ENCODE peak calls at places on chromosomes 1 and 21, in seven cellular contexts. One of them, this sample, is unnamed.

GRCh38 chr21:38459490-38459889 is 38.8 kb downstream of the ERG start:
- DNase-seq in A549: no peak
- DNase-seq in IMR-90: no peak
- DNase-seq in neural progenitor cell: no peak
- DNase-seq in adrenal gland: no peak
- DNase-seq in endodermal cell: no peak
- DNase-seq in right lobe of liver: no peak
- DNase-seq in this sample: no peak

GRCh38 chr1:8643542-8644536 is 173.6 kb downstream of the RERE start:
- DNase-seq in adrenal gland: no peak
- DNase-seq in endodermal cell: no peak
- DNase-seq in IMR-90: no peak
- DNase-seq in neural progenitor cell: no peak
- DNase-seq in A549: no peak
- DNase-seq in right lobe of liver: peak; percentile 62
- DNase-seq in this sample: no peak

GRCh38 chr1:10762153-10762523 is 34.3 kb downstream of the CASZ1 start:
- DNase-seq in adrenal gland: no peak
- DNase-seq in A549: no peak
- DNase-seq in IMR-90: no peak
- DNase-seq in neural progenitor cell: no peak
- DNase-seq in right lobe of liver: no peak
- DNase-seq in endodermal cell: no peak
- DNase-seq in this sample: no peak

GRCh38 chr21:39121600-39122355 is 61.5 kb downstream of the PSMG1 start:
- DNase-seq in adrenal gland: no peak
- DNase-seq in IMR-90: no peak
- DNase-seq in right lobe of liver: no peak
- DNase-seq in A549: no peak
- DNase-seq in neural progenitor cell: no peak
- DNase-seq in endodermal cell: no peak
- DNase-seq in this sample: no peak

GRCh38 chr21:28111151-28111619 is 881.5 kb downstream of the LTN1 start:
- DNase-seq in IMR-90: peak; percentile 92
- DNase-seq in endodermal cell: no peak
- DNase-seq in adrenal gland: peak; percentile 49
- DNase-seq in A549: no peak
- DNase-seq in neural progenitor cell: no peak
- DNase-seq in right lobe of liver: no peak
- DNase-seq in this sample: peak; percentile 95

GRCh38 chr1:232142403-232143314 is 487.3 kb downstream of the SIPA1L2 start:
- DNase-seq in right lobe of liver: no peak
- DNase-seq in A549: peak; percentile 82
- DNase-seq in adrenal gland: peak; percentile 78
- DNase-seq in neural progenitor cell: no peak
- DNase-seq in endodermal cell: peak; percentile 53
- DNase-seq in IMR-90: peak; percentile 82
- DNase-seq in this sample: peak; percentile 27

GRCh38 chr1:228906461-228906860 is 171.2 kb downstream of the RHOU start:
- DNase-seq in neural progenitor cell: no peak
- DNase-seq in adrenal gland: no peak
- DNase-seq in right lobe of liver: no peak
- DNase-seq in endodermal cell: no peak
- DNase-seq in IMR-90: no peak
- DNase-seq in A549: no peak
- DNase-seq in this sample: no peak

GRCh38 chr1:238950786-238951185 is 435.6 kb upstream of the CHRM3 start:
- DNase-seq in right lobe of liver: no peak
- DNase-seq in IMR-90: no peak
- DNase-seq in A549: no peak
- DNase-seq in adrenal gland: no peak
- DNase-seq in neural progenitor cell: no peak
- DNase-seq in endodermal cell: no peak
- DNase-seq in this sample: no peak

GRCh38 chr1:231993968-231994455 is 367.4 kb downstream of the DISC1 start:
- DNase-seq in neural progenitor cell: no peak
- DNase-seq in IMR-90: no peak
- DNase-seq in right lobe of liver: no peak
- DNase-seq in A549: no peak
- DNase-seq in adrenal gland: no peak
- DNase-seq in endodermal cell: no peak
- DNase-seq in this sample: no peak

GRCh38 chr1:91015794-91016550 is 5.9 kb downstream of the ZNF644 start:
- DNase-seq in right lobe of liver: no peak
- DNase-seq in neural progenitor cell: no peak
- DNase-seq in A549: peak; percentile 73
- DNase-seq in IMR-90: peak; percentile 42
- DNase-seq in endodermal cell: no peak
- DNase-seq in adrenal gland: no peak
- DNase-seq in this sample: no peak

GRCh38 chr1:63189677-63190076 is 132.7 kb upstream of the FOXD3 start:
- DNase-seq in right lobe of liver: no peak
- DNase-seq in endodermal cell: peak; percentile 89
- DNase-seq in A549: peak; percentile 16
- DNase-seq in adrenal gland: no peak
- DNase-seq in neural progenitor cell: peak; percentile 36
- DNase-seq in IMR-90: no peak
- DNase-seq in this sample: no peak

GRCh38 chr1:24928631-24929090 is 1.4 kb downstream of the RUNX3 start:
- DNase-seq in adrenal gland: no peak
- DNase-seq in neural progenitor cell: peak; percentile 66
- DNase-seq in IMR-90: no peak
- DNase-seq in A549: no peak
- DNase-seq in endodermal cell: peak; percentile 79
- DNase-seq in right lobe of liver: no peak
- DNase-seq in this sample: no peak

GRCh38 chr1:111833334-111833733 is 77.6 kb downstream of the DDX20 start:
- DNase-seq in A549: no peak
- DNase-seq in IMR-90: peak; percentile 13
- DNase-seq in endodermal cell: peak; percentile 66
- DNase-seq in right lobe of liver: no peak
- DNase-seq in neural progenitor cell: peak; percentile 61
- DNase-seq in adrenal gland: no peak
- DNase-seq in this sample: no peak

GRCh38 chr1:244154882-244155531 is 103.9 kb downstream of the ZBTB18 start:
- DNase-seq in IMR-90: no peak
- DNase-seq in A549: no peak
- DNase-seq in neural progenitor cell: peak; percentile 69
- DNase-seq in endodermal cell: no peak
- DNase-seq in right lobe of liver: peak; percentile 55
- DNase-seq in adrenal gland: no peak
- DNase-seq in this sample: no peak

GRCh38 chr21:46221664-46222435 is 6.7 kb downstream of the LSS start:
- DNase-seq in A549: no peak
- DNase-seq in neural progenitor cell: no peak
- DNase-seq in right lobe of liver: no peak
- DNase-seq in endodermal cell: no peak
- DNase-seq in IMR-90: no peak
- DNase-seq in adrenal gland: no peak
- DNase-seq in this sample: no peak

DNA sequence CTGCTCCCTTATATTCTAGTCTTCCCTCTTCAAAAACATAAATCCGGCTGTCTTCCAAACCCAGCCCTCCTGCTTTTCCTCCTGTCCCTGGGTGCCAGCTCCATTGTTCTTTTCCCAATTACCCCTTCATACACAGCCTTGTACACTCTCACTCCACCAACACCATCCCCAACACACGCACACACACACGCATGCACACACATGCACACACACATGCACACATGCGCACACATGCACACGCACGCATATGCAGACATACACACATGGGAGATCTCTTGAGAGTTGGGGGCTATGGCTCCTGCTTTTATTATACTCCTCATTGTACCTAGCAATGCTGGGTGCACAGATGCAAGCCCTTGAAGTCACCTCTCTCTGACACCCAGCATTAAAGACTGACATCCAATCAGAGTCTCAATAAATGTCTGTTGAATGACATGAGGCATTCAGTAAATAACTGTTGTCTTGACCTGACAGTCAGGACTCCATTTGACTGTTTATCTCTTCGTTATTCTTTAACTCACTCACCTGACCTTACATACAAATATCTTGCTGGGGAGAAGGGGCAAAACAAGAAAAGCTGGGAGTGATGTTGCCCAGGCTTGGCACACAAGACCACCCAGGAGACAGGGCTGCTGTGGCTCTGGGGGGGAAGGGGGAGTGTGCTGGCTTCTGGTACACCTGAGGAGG is 16.0 kb downstream of the ABCA4 start:
- DNase-seq in right lobe of liver: no peak
- DNase-seq in endodermal cell: peak; percentile 37
- DNase-seq in adrenal gland: no peak
- DNase-seq in neural progenitor cell: no peak
- DNase-seq in IMR-90: no peak
- DNase-seq in A549: no peak
- DNase-seq in this sample: no peak
- H3K4me3 ChIP-seq in right lobe of liver: no peak overlapping the region
- H3K4me3 ChIP-seq in endodermal cell: no peak overlapping the region
- H3K4me3 ChIP-seq in adrenal gland: no peak overlapping the region
- H3K4me3 ChIP-seq in neural progenitor cell: no peak overlapping the region
- H3K4me3 ChIP-seq in IMR-90: no peak overlapping the region
- H3K4me3 ChIP-seq in A549: no peak overlapping the region
- H3K4me3 ChIP-seq in this sample: no peak overlapping the region

GRCh38 chr1:39652534-39652933 is 13.1 kb upstream of the HEYL start:
- DNase-seq in IMR-90: no peak
- DNase-seq in neural progenitor cell: no peak
- DNase-seq in adrenal gland: no peak
- DNase-seq in right lobe of liver: no peak
- DNase-seq in A549: no peak
- DNase-seq in endodermal cell: no peak
- DNase-seq in this sample: no peak

GRCh38 chr1:39654291-39654690 is 14.8 kb upstream of the HEYL start:
- DNase-seq in endodermal cell: no peak
- DNase-seq in A549: no peak
- DNase-seq in right lobe of liver: no peak
- DNase-seq in adrenal gland: no peak
- DNase-seq in IMR-90: peak; percentile 16
- DNase-seq in neural progenitor cell: no peak
- DNase-seq in this sample: no peak

GRCh38 chr1:39653546-39654031 is 14.1 kb upstream of the HEYL start:
- DNase-seq in adrenal gland: peak; percentile 80
- DNase-seq in neural progenitor cell: peak; percentile 80
- DNase-seq in A549: peak; percentile 75
- DNase-seq in IMR-90: peak; percentile 78
- DNase-seq in right lobe of liver: no peak
- DNase-seq in endodermal cell: peak; percentile 90
- DNase-seq in this sample: peak; percentile 58

GRCh38 chr1:39650431-39650830 is 11.0 kb upstream of the HEYL start:
- DNase-seq in right lobe of liver: no peak
- DNase-seq in adrenal gland: no peak
- DNase-seq in A549: no peak
- DNase-seq in endodermal cell: no peak
- DNase-seq in neural progenitor cell: no peak
- DNase-seq in IMR-90: no peak
- DNase-seq in this sample: no peak

GRCh38 chr1:39652105-39652504 is 12.7 kb upstream of the HEYL start:
- DNase-seq in endodermal cell: no peak
- DNase-seq in right lobe of liver: no peak
- DNase-seq in IMR-90: no peak
- DNase-seq in A549: no peak
- DNase-seq in adrenal gland: no peak
- DNase-seq in neural progenitor cell: no peak
- DNase-seq in this sample: no peak
- H3K27ac ChIP-seq in endodermal cell: no peak overlapping the region
- H3K27ac ChIP-seq in right lobe of liver: no peak overlapping the region
- H3K27ac ChIP-seq in IMR-90: no peak overlapping the region
- H3K27ac ChIP-seq in A549: no peak overlapping the region
- H3K27ac ChIP-seq in adrenal gland: peak overlapping the region; percentile 87
- H3K27ac ChIP-seq in neural progenitor cell: no peak overlapping the region
- H3K27ac ChIP-seq in this sample: no peak overlapping the region

DNA sequence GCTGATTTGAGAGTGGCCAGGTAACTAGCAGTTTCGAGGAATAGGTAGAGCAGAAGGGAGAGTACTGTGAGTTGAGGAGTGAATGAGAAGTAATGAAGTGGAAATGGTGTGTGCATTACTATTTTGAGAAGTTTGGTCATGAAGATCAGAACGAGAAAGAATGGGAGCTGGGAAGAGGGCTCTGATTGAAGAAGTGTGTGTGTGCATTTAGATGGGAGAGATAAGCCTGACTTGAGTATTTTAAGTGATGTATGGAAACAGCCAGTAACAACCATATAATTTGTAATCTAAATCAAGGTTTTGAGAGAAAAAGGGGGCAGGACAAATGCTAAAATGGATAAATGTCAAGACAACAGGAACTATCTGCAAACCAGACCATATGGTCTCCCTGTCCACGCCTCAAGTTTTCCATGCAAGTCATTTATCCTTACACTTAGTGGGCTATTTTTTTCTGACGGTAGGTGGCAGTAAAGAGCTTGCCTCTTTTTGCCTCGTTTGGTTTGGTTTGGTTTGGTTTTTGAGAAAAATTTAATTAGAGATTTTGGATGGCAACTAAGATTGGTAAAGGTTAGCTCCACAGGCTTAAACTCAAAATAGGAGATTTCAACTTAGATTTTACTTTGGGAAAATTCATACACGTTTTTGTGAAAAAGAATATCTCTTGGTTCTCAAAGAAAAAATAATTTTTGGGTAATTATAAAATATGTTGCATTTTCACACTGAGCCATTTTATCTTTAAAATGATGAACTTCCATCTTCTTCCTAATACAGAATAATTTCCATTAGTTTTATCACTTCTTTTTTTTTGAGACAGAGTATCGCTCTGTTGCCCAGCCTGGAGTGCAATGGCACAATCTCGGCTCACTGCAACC is 9.5 kb upstream of the B3GALNT2 start:
- DNase-seq in right lobe of liver: no peak
- DNase-seq in endodermal cell: peak; percentile 64
- DNase-seq in IMR-90: peak; percentile 73
- DNase-seq in A549: peak; percentile 74
- DNase-seq in neural progenitor cell: peak; percentile 73
- DNase-seq in adrenal gland: peak; percentile 29
- DNase-seq in this sample: peak; percentile 49
- TF ChIP-seq CTCF in right lobe of liver: peak; percentile 90
- TF ChIP-seq CTCF in endodermal cell: peak; percentile 96
- TF ChIP-seq CTCF in IMR-90: peak; percentile 92
- TF ChIP-seq CTCF in A549: peak; percentile 96
- TF ChIP-seq CTCF in neural progenitor cell: peak; percentile 95
- TF ChIP-seq CTCF in adrenal gland: peak; percentile 99
- TF ChIP-seq CTCF in this sample: peak; percentile 93

DNA sequence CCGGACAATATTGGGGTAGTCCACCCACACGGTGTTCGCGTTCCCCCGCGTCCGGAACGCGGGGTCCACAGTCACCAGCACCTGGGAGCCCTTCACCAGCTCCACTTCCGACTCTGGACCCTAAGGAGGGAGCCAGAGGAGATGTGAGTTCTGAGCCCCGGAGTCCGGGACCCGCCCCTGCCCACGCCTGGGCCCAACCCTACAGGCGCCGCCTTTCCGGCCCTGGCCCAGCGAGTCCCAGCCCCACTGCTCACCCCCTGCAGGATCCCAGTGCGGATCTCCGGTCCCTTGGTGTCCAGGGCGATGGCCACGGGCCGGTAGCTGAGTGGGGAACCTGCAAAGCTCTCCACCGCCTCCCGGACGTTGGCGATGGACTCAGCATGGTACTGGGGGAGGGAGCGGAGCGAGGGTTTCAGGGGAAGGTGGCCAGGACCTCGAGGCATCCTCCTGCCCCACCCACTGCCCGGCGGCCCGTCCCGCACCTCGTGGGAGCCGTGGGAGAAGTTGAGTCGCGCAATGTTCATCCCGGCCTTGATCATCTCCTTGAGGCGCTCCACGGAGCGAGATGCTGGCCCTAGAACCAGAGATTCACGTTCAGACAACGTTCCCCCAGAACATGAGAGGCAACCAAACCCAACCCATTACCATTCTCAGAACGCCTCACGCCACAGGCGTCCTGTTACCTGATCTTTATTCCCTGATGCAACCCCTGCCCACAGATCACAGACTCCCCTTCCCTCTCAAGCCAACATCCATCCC is 5.9 kb downstream of the PKLR start:
- DNase-seq in adrenal gland: no peak
- DNase-seq in A549: no peak
- DNase-seq in neural progenitor cell: no peak
- DNase-seq in IMR-90: no peak
- DNase-seq in right lobe of liver: no peak
- DNase-seq in endodermal cell: peak; percentile 75
- DNase-seq in this sample: no peak
- H3K4me3 ChIP-seq in adrenal gland: no peak overlapping the region
- H3K4me3 ChIP-seq in A549: no peak overlapping the region
- H3K4me3 ChIP-seq in neural progenitor cell: peak overlapping the region; percentile 47
- H3K4me3 ChIP-seq in IMR-90: no peak overlapping the region
- H3K4me3 ChIP-seq in right lobe of liver: no peak overlapping the region
- H3K4me3 ChIP-seq in endodermal cell: peak overlapping the region; percentile 77
- H3K4me3 ChIP-seq in this sample: no peak overlapping the region

This sample was measured in AG04450.